ENCODE peak calls at places on chromosomes 6 and 20, in five cellular contexts. E is K562, I is HepG2, G is GM12878, S is SK-N-SH. N is an unnamed sample.

GRCh38 chr6:142694054-142694453 is 250.9 kb downstream of the HIVEP2 start:
- DNase-seq in G (no peak), E (no peak), I (no peak), S (no peak), N (no peak)

GRCh38 chr20:43560974-43561373 is 2.1 kb downstream of the SGK2 start:
- DNase-seq in S (no peak), G (no peak), E (no peak), I (no peak), N (no peak)

GRCh38 chr20:39289316-39289715 is 327.2 kb downstream of the DHX35 start:
- DNase-seq in G (no peak), I (no peak), S (no peak), E (no peak), N (no peak)

GRCh38 chr20:20566523-20566922 is 145.9 kb downstream of the RALGAPA2 start:
- DNase-seq in E (no peak), I (no peak), S (no peak), G (no peak), N (no peak)

GRCh38 chr6:97674802-97675201 is 391.8 kb upstream of the MMS22L start:
- DNase-seq in I (no peak), E (no peak), S (no peak), G (no peak), N (no peak)

GRCh38 chr6:151647871-151648639 is 154.2 kb downstream of the CCDC170 start:
- DNase-seq in S (no peak), E (no peak), I (peak), G (no peak), N (peak)

GRCh38 chr6:95648636-95649035 is 71.3 kb downstream of the MANEA start:
- DNase-seq in S (no peak), I (peak), G (no peak), E (no peak), N (no peak)

GRCh38 chr6:52598123-52598823 is 21.4 kb upstream of the TRAM2 start:
- DNase-seq in I (peak), E (peak), S (peak), G (no peak), N (peak)

GRCh38 chr6:100775667-100776066 is 105.5 kb downstream of the ASCC3 start:
- DNase-seq in G (no peak), E (no peak), I (no peak), S (no peak), N (no peak)

GRCh38 chr20:49045440-49046086 is 549 bp upstream of the CSE1L start:
- DNase-seq in E (peak), S (peak), I (peak), G (no peak), N (no peak)

GRCh38 chr6:72458521-72458920 is 163.3 kb upstream of the KCNQ5 start:
- DNase-seq in I (no peak), S (no peak), E (no peak), G (no peak), N (no peak)

GRCh38 chr20:62321521-62321948 is 18.7 kb downstream of the ADRM1 start:
- DNase-seq in S (peak), E (peak), I (no peak), G (no peak), N (peak)

GRCh38 chr6:122654016-122654415 is 43.8 kb downstream of the PKIB start:
- DNase-seq in G (no peak), E (no peak), S (no peak), I (no peak), N (no peak)

GRCh38 chr20:19812056-19812455 is 54.0 kb downstream of the RIN2 start:
- DNase-seq in S (no peak), E (no peak), I (no peak), G (no peak), N (no peak)

GRCh38 chr6:53795702-53796450 is 1.1 kb downstream of the LRRC1 start:
- DNase-seq in S (peak), E (no peak), I (peak), G (no peak), N (no peak)

GRCh38 chr6:159968295-159969203 is at the start of gene IGF2R:
- DNase-seq in S (peak), I (peak), G (no peak), E (peak), N (peak)

GRCh38 chr6:36387440-36388303 is at the start of gene ETV7:
- DNase-seq in I (no peak), G (no peak), E (no peak), S (peak), N (no peak)

GRCh38 chr20:36975085-36975829 is 23.7 kb upstream of the SAMHD1 start:
- DNase-seq in I (no peak), E (no peak), S (no peak), G (no peak), N (no peak)

GRCh38 chr6:53306819-53307347 is 41.9 kb downstream of the ELOVL5 start:
- DNase-seq in I (peak), E (no peak), G (peak), S (no peak), N (no peak)

GRCh38 chr6:24052632-24053031 is 73.4 kb upstream of the NRSN1 start:
- DNase-seq in E (no peak), S (no peak), G (no peak), I (peak), N (no peak)

GRCh38 chr6:118146584-118146983 is 239.5 kb downstream of the SLC35F1 start:
- DNase-seq in G (no peak), S (no peak), E (no peak), I (no peak), N (no peak)

GRCh38 chr20:50224553-50225255 is 34.1 kb downstream of the CEBPB start:
- DNase-seq in E (peak), G (no peak), I (no peak), S (no peak), N (no peak)

GRCh38 chr6:44108471-44108870 is 18.8 kb downstream of the MRPL14 start:
- DNase-seq in E (no peak), S (no peak), G (no peak), I (no peak), N (no peak)

GRCh38 chr6:9095671-9096260 is 660.4 kb upstream of the SLC35B3 start:
- DNase-seq in S (no peak), G (no peak), E (no peak), I (no peak), N (no peak)

GRCh38 chr6:3063733-3064700 is 4.3 kb upstream of the RIPK1 start:
- DNase-seq in I (peak), S (peak), G (peak), E (peak), N (peak)

GRCh38 chr20:58569211-58570125 is 54.3 kb upstream of the APCDD1L start:
- DNase-seq in S (no peak), I (no peak), G (no peak), E (no peak), N (no peak)

GRCh38 chr6:1538810-1539482 is 70.8 kb upstream of the FOXC1 start:
- DNase-seq in I (no peak), G (no peak), S (no peak), E (no peak), N (no peak)

GRCh38 chr20:62361799-62362589 is 5.1 kb downstream of the LAMA5 start:
- DNase-seq in G (no peak), S (no peak), E (no peak), I (peak), N (peak)

GRCh38 chr6:161094904-161095440 is 103.4 kb downstream of the MAP3K4 start:
- DNase-seq in G (no peak), I (no peak), S (no peak), E (no peak), N (no peak)

GRCh38 chr6:116564921-116565872 is 6.1 kb upstream of the RWDD1 start:
- DNase-seq in E (no peak), G (no peak), I (no peak), S (no peak), N (no peak)

GRCh38 chr6:47722178-47722577 is 23.8 kb downstream of the ADGRF4 start:
- DNase-seq in S (no peak), G (peak), E (no peak), I (no peak), N (no peak)

GRCh38 chr6:5208491-5208890 is 52.3 kb downstream of the LYRM4 start:
- DNase-seq in G (no peak), I (no peak), E (no peak), S (no peak), N (no peak)

GRCh38 chr6:118660218-118660569 is 8.8 kb upstream of the CEP85L start:
- DNase-seq in G (no peak), E (peak), I (no peak), S (peak), N (no peak)

GRCh38 chr20:64116016-64116415 is 8.7 kb upstream of the NPBWR2 start:
- DNase-seq in E (no peak), I (no peak), S (no peak), G (no peak), N (no peak)

GRCh38 chr6:11632795-11633511 is 95.4 kb downstream of the TMEM170B start:
- DNase-seq in I (no peak), E (no peak), G (no peak), S (no peak), N (no peak)

GRCh38 chr6:140486468-140487361 is 1112.3 kb upstream of the CITED2 start:
- DNase-seq in I (no peak), S (no peak), G (no peak), E (no peak), N (no peak)

GRCh38 chr6:166424431-166424830 is 41.7 kb upstream of the MPC1 start:
- DNase-seq in G (no peak), I (no peak), S (no peak), E (no peak), N (no peak)

GRCh38 chr6:83853178-83853967 is at the start of gene RIPPLY2:
- DNase-seq in E (no peak), G (no peak), S (peak), I (no peak), N (no peak)

GRCh38 chr20:17644451-17644850 is 37.6 kb downstream of the RRBP1 start:
- DNase-seq in E (no peak), G (no peak), I (no peak), S (no peak), N (no peak)

GRCh38 chr6:2875840-2876207 is 27.3 kb downstream of the SERPINB9 start:
- DNase-seq in E (no peak), S (peak), G (no peak), I (no peak), N (no peak)

DNA sequence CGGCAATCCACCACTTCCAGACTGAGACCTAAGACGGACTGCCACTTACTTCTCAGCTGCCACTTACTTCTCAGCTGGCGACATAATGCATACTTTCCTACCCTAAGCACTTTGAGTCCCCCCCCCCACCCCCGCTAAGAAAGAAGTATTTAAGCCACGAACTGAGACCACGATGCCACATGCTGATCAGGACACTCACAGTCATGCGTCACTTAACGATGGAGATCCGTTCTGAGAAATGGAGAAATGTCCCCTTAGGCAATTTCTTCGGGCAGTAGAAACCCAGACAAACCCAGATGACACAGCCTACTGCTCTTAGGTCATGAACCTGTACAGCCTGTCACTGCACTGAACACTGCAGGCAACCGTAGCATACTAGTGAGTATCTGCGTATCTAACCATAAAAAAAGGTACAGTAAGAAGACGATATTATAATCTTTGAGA is 690 bp downstream of the IFNGR1 start:
- DNase-seq in E (peak), S (peak), I (peak), G (peak), N (no peak)
- TF ChIP-seq ZBTB33 in E (no peak), S (no peak), I (no peak), G (no peak), N (no peak)

DNA sequence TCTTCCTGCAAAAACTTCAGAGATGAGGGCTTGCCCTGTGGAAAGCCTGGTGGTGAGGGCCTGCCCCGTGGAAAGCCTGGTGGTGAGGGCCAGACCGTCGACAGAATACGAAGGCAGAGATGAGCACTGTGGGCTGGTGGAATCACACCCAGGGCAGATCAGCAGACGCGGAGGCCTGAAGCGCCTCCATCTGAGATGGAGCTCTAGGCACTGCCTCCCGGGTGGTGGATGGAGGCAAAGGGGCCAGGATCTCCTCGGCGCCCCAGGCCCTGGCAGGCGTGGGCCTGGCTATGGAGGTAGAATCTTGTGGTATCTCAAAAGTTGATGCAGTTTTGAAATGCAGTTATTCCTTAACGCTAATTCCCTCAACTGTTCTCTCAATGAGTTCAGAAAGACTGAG is 104.8 kb downstream of the PSMB1 start:
- DNase-seq in E (no peak), I (no peak), G (no peak), S (no peak), N (no peak)
- TF ChIP-seq SIN3A in E (no peak), I (no peak), G (no peak), S (no peak), N (no peak)

DNA sequence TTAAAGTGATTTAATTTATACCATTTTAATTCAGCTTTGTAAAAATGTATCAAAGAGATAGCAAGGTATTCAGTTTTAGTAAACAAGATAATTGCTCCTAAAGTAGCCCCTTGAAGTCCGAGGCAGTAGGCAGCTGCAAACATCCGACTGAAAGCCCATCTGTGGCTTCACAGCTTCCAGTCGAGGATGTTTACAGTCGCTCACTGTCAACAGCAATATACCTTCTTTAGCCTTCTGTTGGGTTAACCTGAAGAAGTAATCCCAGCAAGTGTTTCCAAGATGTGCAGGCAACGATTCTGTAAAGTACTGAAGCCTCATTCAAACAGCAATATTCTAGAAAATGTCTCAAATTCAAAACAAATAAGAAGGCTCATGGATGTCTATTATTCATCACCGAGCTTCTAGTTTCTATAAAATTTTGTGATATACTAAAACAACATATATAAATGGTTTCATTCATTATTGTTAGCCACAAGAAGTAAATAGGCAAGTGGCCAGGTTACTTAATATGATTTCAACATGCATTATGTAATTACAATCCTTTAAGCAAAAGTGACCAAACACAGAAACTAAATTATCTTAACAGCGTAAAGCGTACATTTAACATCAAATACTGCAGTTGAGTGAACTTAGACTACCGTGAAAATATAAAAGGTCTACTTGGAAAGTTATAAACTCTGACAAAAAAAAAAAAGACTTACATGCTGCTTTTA is 115.0 kb downstream of the OGFRL1 start:
- DNase-seq in I (no peak), S (no peak), E (no peak), G (no peak), N (no peak)
- TF ChIP-seq ZBTB33 in I (no peak), S (no peak), E (no peak), G (no peak), N (no peak)

GRCh38 chr6:74969591-74970267 is 236.1 kb downstream of the COL12A1 start:
- DNase-seq in E (no peak), I (no peak), S (no peak), G (no peak), N (no peak)
- TF ChIP-seq SIN3A in E (no peak), I (no peak), S (no peak), G (no peak), N (no peak)

GRCh38 chr6:6892706-6893601 is 214.8 kb upstream of the RREB1 start:
- DNase-seq in I (no peak), E (no peak), S (no peak), G (no peak), N (no peak)

GRCh38 chr6:6891949-6892461 is 215.8 kb upstream of the RREB1 start:
- DNase-seq in G (no peak), S (no peak), E (no peak), I (no peak), N (no peak)

GRCh38 chr6:6889601-6890000 is 218.2 kb upstream of the RREB1 start:
- DNase-seq in I (no peak), S (no peak), E (no peak), G (no peak), N (no peak)

GRCh38 chr6:6890400-6890858 is 217.3 kb upstream of the RREB1 start:
- DNase-seq in E (peak), G (no peak), I (no peak), S (peak), N (no peak)

GRCh38 chr6:6891074-6891754 is 216.5 kb upstream of the RREB1 start:
- DNase-seq in E (no peak), S (no peak), I (no peak), G (no peak), N (no peak)
- TF ChIP-seq ZBTB33 in E (no peak), S (no peak), I (no peak), G (no peak), N (no peak)

GRCh38 chr20:59706106-59706693 is 101.9 kb downstream of the PHACTR3 start:
- DNase-seq in E (no peak), G (no peak), I (no peak), S (no peak), N (no peak)

GRCh38 chr20:59701236-59701635 is 96.9 kb downstream of the PHACTR3 start:
- DNase-seq in S (no peak), E (no peak), G (no peak), I (no peak), N (no peak)

GRCh38 chr20:59705651-59706101 is 101.3 kb downstream of the PHACTR3 start:
- DNase-seq in S (no peak), G (no peak), I (no peak), E (no peak), N (no peak)

GRCh38 chr20:59698598-59698997 is 94.3 kb downstream of the PHACTR3 start:
- DNase-seq in I (no peak), S (no peak), G (no peak), E (no peak), N (no peak)

DNA sequence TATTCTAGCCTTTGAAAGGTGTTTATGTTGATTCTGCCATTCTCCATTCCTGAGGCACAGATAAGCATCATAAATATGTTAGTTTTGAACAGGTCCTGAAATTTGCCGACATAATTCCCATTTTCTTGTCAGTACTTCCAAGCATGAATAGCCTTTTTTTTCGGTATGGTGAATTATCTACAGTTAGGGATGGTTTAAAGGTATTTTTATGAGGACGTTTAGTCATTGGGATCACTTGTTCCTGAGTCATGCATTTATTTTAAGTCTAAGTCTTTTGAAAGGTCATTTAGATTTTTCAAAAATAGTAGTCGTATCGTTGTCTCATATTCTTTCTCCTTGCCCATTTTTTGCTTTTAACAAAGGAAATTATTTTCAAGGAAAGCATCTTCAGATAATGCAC is 98.7 kb downstream of the PHACTR3 start:
- DNase-seq in G (no peak), I (no peak), E (no peak), S (no peak), N (no peak)
- TF ChIP-seq SIN3A in G (no peak), I (no peak), E (no peak), S (no peak), N (no peak)

DNA sequence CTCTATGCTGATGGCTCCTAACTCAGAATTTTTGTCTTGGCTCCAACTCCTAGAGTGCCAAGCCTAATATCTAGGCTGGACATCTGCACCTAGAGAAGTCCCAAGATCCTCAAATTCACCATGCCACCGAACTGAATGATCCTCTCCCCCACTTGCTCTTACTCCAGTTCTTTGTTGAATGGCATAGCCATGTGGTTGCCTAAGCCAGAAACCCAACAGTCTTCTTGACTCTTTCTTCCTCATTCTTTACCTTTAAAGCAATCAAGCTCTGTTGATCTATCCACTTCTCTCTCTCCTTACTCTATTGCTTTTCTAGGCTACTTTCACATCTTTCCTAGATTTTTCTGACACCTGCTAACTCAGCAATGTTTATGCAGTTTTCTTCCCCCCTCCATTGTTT is 126.5 kb upstream of the FOXO3 start:
- DNase-seq in I (no peak), G (no peak), E (no peak), S (no peak), N (no peak)
- TF ChIP-seq ZBTB33 in I (no peak), G (no peak), E (no peak), S (no peak), N (no peak)